ENCODE peak calls at places on chromosomes 4 and X, in six cellular contexts. Q is heart left ventricle, P is upper lobe of right lung, W is mucosa of descending colon, L is colonic mucosa, V is astrocyte. J is an unnamed sample.

GRCh38 chr4:169311643-169312365 is 41.0 kb upstream of the SH3RF1 start:
- DNase-seq in Q (peak), V (no peak), P (no peak), L (peak), W (peak), J (no peak)

GRCh38 chrX:2135421-2135820 is 365.4 kb downstream of the DHRSX start:
- DNase-seq in L (no peak), Q (no peak), V (no peak), P (no peak), W (no peak), J (no peak)

GRCh38 chr4:26459756-26460530 is 30.3 kb downstream of the CCKAR start:
- DNase-seq in L (no peak), V (peak), Q (no peak), P (no peak), W (no peak), J (no peak)

GRCh38 chr4:187286536-187286935 is 562.9 kb upstream of the FAT1 start:
- DNase-seq in V (peak), W (no peak), Q (no peak), L (no peak), P (no peak), J (no peak)

GRCh38 chrX:103586314-103586646 is 965 bp downstream of the TCEAL4 start:
- DNase-seq in P (peak), L (peak), V (no peak), W (no peak), Q (peak), J (no peak)

GRCh38 chr4:73127839-73128448 is 58.4 kb upstream of the COX18 start:
- DNase-seq in Q (no peak), W (no peak), L (no peak), P (no peak), V (no peak), J (no peak)

GRCh38 chr4:186400676-186401075 is 134.7 kb downstream of the F11 start:
- DNase-seq in V (no peak), P (no peak), L (no peak), Q (no peak), W (peak), J (no peak)

GRCh38 chr4:7788193-7788592 is 151.5 kb downstream of the AFAP1 start:
- DNase-seq in P (peak), V (no peak), W (no peak), Q (no peak), L (no peak), J (peak)

GRCh38 chr4:150784305-150784704 is 202.4 kb downstream of the MAB21L2 start:
- DNase-seq in Q (no peak), V (no peak), W (no peak), P (no peak), L (no peak), J (no peak)

GRCh38 chrX:84974803-84975202 is 28.9 kb upstream of the APOOL start:
- DNase-seq in V (no peak), P (no peak), Q (no peak), L (no peak), W (no peak), J (no peak)

GRCh38 chr4:71266090-71266794 is 72.6 kb upstream of the SLC4A4 start:
- DNase-seq in V (peak), L (no peak), W (no peak), P (no peak), Q (no peak), J (no peak)

GRCh38 chr4:85005865-85006377 is 39.4 kb upstream of the WDFY3 start:
- DNase-seq in W (no peak), V (peak), P (no peak), L (no peak), Q (no peak), J (no peak)

GRCh38 chr4:101304916-101305315 is 42.4 kb downstream of the PPP3CA start:
- DNase-seq in Q (no peak), W (no peak), V (peak), L (no peak), P (no peak), J (no peak)

GRCh38 chr4:151620066-151620465 is 140.7 kb downstream of the GATB start:
- DNase-seq in V (no peak), W (no peak), L (no peak), P (no peak), Q (no peak), J (no peak)

GRCh38 chrX:84219551-84219950 is 31.6 kb upstream of the RPS6KA6 start:
- DNase-seq in W (no peak), P (no peak), V (peak), Q (no peak), L (no peak), J (no peak)

GRCh38 chr4:145760176-145760575 is 80.2 kb downstream of the C4orf51 start:
- DNase-seq in Q (no peak), P (no peak), L (no peak), W (no peak), V (no peak), J (no peak)

GRCh38 chr4:8260656-8261111 is 8.9 kb upstream of the HTRA3 start:
- DNase-seq in L (no peak), Q (no peak), P (no peak), V (peak), W (no peak), J (no peak)

GRCh38 chrX:125507119-125507518 is 187.4 kb downstream of the TEX13C start:
- DNase-seq in Q (no peak), L (no peak), P (no peak), W (no peak), V (peak), J (no peak)

DNA sequence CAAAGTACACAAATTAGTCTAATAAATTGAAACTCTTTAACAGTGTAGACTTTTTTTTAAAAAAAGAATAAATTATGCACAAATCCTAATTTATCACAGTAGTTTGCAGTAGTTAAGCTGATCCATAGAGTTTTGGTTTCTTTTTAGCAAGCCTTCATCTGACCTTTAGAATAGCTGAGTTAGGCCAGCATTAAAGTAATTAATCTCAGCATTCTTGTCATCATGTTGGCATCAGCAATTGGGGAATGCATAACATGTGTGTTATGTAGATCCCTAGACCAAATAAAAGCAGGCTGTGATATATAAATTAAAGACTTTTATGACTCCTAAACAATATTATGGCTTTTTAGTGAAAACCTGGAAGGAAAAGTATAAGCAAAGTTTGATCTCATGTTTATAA is 426.5 kb upstream of the PABPC4L start:
- DNase-seq in W (no peak), V (peak), Q (no peak), L (no peak), P (no peak), J (no peak)
- H3K4me3 ChIP-seq in W (no peak), V (no peak), Q (no peak), L (no peak), P (no peak), J (no peak)

GRCh38 chr4:10283761-10284160 is 167.2 kb upstream of the WDR1 start:
- DNase-seq in P (no peak), Q (no peak), V (no peak), L (no peak), W (no peak), J (no peak)

GRCh38 chr4:10285028-10285427 is 168.4 kb upstream of the WDR1 start:
- DNase-seq in P (no peak), Q (no peak), V (no peak), L (no peak), W (no peak), J (no peak)

GRCh38 chr4:10289534-10289899 is 167.7 kb downstream of the ZNF518B start:
- DNase-seq in L (no peak), P (no peak), V (no peak), Q (no peak), W (no peak), J (no peak)

DNA sequence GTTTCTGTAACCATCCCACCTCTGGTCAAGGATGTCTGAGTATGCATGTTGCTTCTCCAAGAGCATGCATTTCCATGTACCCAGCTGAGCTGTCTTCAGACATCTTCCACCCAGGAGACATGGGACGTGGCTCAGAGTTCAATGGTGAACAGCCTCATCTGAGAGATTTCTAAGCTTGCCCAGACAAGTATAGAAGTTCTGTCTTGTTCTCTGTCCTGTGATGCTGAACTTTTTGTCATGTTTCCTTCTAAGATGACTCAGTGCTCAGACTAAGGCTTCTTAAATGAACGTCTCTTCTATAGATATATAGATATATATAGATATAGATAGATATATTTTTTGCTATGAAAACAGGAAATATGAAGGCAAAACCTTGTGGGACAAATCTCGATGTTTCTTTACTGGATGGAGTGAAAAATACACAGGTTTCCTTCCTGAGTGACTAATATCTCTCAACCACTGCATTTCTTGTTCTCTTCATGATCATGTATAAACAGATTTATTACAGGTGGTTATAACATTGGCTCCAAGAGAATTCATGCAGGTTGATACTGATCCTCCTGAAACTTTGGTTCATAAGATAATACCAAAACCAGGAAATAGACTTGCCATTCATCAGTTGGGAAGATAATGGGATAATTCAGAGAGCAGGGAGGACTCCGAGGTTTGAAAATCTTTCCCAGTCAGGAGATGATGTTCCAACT is 168.2 kb downstream of the ZNF518B start:
- DNase-seq in Q (no peak), W (no peak), V (no peak), P (no peak), L (no peak), J (no peak)
- H3K4me3 ChIP-seq in Q (no peak), W (no peak), V (no peak), P (no peak), L (no peak), J (no peak)

GRCh38 chr4:41535911-41536361 is 2.0 kb upstream of the LIMCH1 start:
- DNase-seq in P (no peak), Q (no peak), V (no peak), L (no peak), W (no peak), J (no peak)
- H3K4me3 ChIP-seq in P (no peak), Q (no peak), V (no peak), L (no peak), W (no peak), J (no peak)

DNA sequence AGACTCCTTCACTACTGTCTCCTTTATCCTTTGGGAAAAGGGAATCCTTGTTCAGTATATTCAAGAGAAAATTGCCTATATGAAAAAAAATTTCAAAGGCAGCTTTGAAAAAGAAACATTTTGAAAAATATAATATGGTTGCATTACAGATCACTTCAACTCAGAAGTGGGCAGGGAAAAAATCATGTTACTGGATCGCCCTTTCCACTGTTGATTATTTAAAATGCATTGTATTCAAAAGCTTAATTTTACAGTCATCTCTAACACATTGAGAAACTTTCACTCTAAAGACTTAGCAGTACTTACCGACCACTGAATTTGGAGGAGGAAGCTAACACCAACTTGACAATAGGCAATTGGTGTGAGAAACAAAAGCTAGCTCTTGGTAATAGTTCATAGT is 101.8 kb downstream of the CEP135 start:
- DNase-seq in Q (no peak), W (no peak), V (no peak), L (no peak), P (no peak), J (no peak)
- H3K4me3 ChIP-seq in Q (no peak), W (no peak), V (no peak), L (no peak), P (no peak), J (no peak)

GRCh38 chr4:52838729-52839722 is 23.1 kb upstream of the RASL11B start:
- DNase-seq in W (no peak), Q (peak), P (no peak), V (no peak), L (no peak), J (no peak)

GRCh38 chr4:52836653-52837052 is 25.5 kb upstream of the RASL11B start:
- DNase-seq in P (no peak), V (no peak), L (no peak), Q (no peak), W (no peak), J (no peak)

GRCh38 chr4:52837716-52838558 is 24.2 kb upstream of the RASL11B start:
- DNase-seq in L (no peak), Q (peak), P (no peak), V (peak), W (no peak), J (no peak)

GRCh38 chr4:52836120-52836519 is 26.0 kb upstream of the RASL11B start:
- DNase-seq in Q (no peak), P (no peak), L (no peak), W (no peak), V (no peak), J (no peak)

GRCh38 chr4:52833941-52834525 is 28.1 kb upstream of the RASL11B start:
- DNase-seq in P (no peak), Q (no peak), W (no peak), V (peak), L (no peak), J (no peak)
- H3K4me3 ChIP-seq in P (no peak), Q (no peak), W (no peak), V (no peak), L (no peak), J (no peak)

GRCh38 chrX:115591420-115591819 is 30.4 kb downstream of the PLS3 start:
- DNase-seq in W (no peak), P (no peak), V (no peak), L (no peak), Q (no peak), J (no peak)

GRCh38 chrX:115592997-115593734 is 32.2 kb downstream of the PLS3 start:
- DNase-seq in L (no peak), V (peak), P (no peak), Q (no peak), W (no peak), J (no peak)

GRCh38 chrX:115589419-115589818 is 28.4 kb downstream of the PLS3 start:
- DNase-seq in V (no peak), P (no peak), W (no peak), L (no peak), Q (no peak), J (no peak)

GRCh38 chrX:115595049-115595448 is 34.1 kb downstream of the PLS3 start:
- DNase-seq in Q (no peak), V (no peak), P (no peak), W (no peak), L (no peak), J (no peak)

DNA sequence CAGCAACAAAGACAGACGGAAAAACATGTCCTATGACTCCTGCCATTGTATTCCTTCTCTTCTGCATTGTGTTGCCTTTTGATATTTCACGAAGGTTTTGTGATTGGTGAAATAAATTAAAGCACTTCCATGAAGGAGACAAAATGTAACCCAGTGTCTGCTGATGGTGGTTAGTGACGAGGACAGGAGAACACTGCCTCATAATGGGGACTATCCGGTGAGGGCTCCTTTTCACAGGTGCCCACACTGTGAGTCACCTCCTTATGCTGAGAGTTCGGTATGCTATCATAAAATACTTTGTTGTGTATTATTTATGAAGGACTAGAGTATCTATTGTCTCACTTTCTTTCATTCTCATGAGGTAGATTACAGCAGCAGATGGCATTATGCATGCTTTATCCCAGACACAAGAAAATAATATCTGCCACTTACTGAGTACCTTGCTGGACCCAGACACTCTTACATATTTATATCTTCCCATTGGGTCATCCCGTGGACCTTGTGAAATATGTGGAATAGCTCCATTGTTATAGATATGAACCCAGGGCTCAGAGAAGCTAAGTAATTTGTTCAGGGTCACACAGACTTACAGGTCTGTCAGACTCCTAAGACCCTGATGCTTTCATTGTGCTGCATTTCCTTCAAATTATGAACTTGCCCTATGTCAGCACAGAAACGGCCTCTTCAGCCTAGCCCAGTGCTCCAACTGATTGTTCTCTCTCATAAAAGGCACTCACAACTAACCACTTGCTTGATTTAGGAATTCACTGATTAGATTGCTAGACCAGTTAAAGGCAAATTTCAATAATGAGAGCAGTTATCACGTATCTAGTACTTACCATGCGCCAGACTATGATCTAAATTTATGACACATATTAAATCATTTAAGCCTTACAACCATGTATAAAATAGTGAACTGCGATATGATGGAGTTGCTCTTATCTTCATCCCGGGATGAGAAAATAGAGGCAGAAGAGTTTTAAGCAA is 31.2 kb downstream of the PLS3 start:
- DNase-seq in L (no peak), Q (no peak), P (no peak), V (no peak), W (no peak), J (no peak)
- H3K4me3 ChIP-seq in L (no peak), Q (peak), P (no peak), V (no peak), W (no peak), J (no peak)

GRCh38 chr4:153758136-153758535 is 1.7 kb downstream of the RNF175 start:
- DNase-seq in Q (no peak), W (no peak), L (no peak), P (no peak), V (no peak), J (no peak)
- H3K4me3 ChIP-seq in Q (no peak), W (no peak), L (no peak), P (no peak), V (no peak), J (no peak)

GRCh38 chrX:11759461-11760311 is 1.6 kb downstream of the MSL3 start:
- DNase-seq in Q (peak), P (peak), W (peak), V (peak), L (peak), J (no peak)

GRCh38 chrX:11757397-11757728 is 674 bp upstream of the MSL3 start:
- DNase-seq in Q (no peak), L (no peak), V (no peak), W (no peak), P (no peak), J (no peak)

GRCh38 chrX:11759172-11759460 is 1.1 kb downstream of the MSL3 start:
- DNase-seq in L (no peak), P (no peak), Q (no peak), V (no peak), W (no peak), J (peak)

GRCh38 chrX:11757729-11758399 is at the start of gene MSL3:
- DNase-seq in W (peak), P (peak), L (peak), Q (peak), V (peak), J (peak)

GRCh38 chrX:11758400-11759171 is 549 bp downstream of the MSL3 start:
- DNase-seq in P (peak), V (peak), W (peak), Q (peak), L (peak), J (peak)
- H3K4me3 ChIP-seq in P (peak), V (peak), W (peak), Q (peak), L (peak), J (peak)